ENCODE peak calls at places on chromosomes 3 and 15, in four cellular contexts. One of them, this sample, is unnamed.
A peak's percentile ranks its signal among the peaks of the same experiment; 100 is the strongest.

GRCh38 chr3:108959017-108959416 is 5.3 kb upstream of the GUCA1C start:
- DNase-seq in glutamatergic neuron: no peak
- DNase-seq in GM23338: peak; percentile 23
- DNase-seq in nephron progenitor cell: no peak
- DNase-seq in this sample: no peak

GRCh38 chr3:39485547-39485946 is 18.1 kb downstream of the MOBP start:
- DNase-seq in GM23338: no peak
- DNase-seq in glutamatergic neuron: no peak
- DNase-seq in nephron progenitor cell: no peak
- DNase-seq in this sample: no peak

GRCh38 chr3:106457278-106458210 is 588.7 kb upstream of the CBLB start:
- DNase-seq in nephron progenitor cell: no peak
- DNase-seq in glutamatergic neuron: no peak
- DNase-seq in GM23338: no peak
- DNase-seq in this sample: no peak

GRCh38 chr3:172815857-172816256 is 65.3 kb downstream of the ECT2 start:
- DNase-seq in GM23338: no peak
- DNase-seq in nephron progenitor cell: no peak
- DNase-seq in glutamatergic neuron: no peak
- DNase-seq in this sample: no peak

GRCh38 chr3:12663311-12663935 is 494 bp downstream of the RAF1 start:
- DNase-seq in nephron progenitor cell: no peak
- DNase-seq in glutamatergic neuron: peak; percentile 44
- DNase-seq in GM23338: peak; percentile 51
- DNase-seq in this sample: no peak

GRCh38 chr3:59809750-59810444 is 760.1 kb upstream of the CFAP20DC start:
- DNase-seq in nephron progenitor cell: no peak
- DNase-seq in GM23338: peak; percentile 61
- DNase-seq in glutamatergic neuron: no peak
- DNase-seq in this sample: no peak

GRCh38 chr3:72077473-72078259 is 292.7 kb upstream of the PROK2 start:
- DNase-seq in glutamatergic neuron: no peak
- DNase-seq in nephron progenitor cell: no peak
- DNase-seq in GM23338: no peak
- DNase-seq in this sample: no peak

GRCh38 chr3:69651765-69652164 is 87.5 kb upstream of the MITF start:
- DNase-seq in glutamatergic neuron: no peak
- DNase-seq in GM23338: no peak
- DNase-seq in nephron progenitor cell: no peak
- DNase-seq in this sample: no peak

GRCh38 chr15:95932676-95933075 is 397.8 kb upstream of the NR2F2 start:
- DNase-seq in GM23338: no peak
- DNase-seq in glutamatergic neuron: no peak
- DNase-seq in nephron progenitor cell: no peak
- DNase-seq in this sample: no peak

GRCh38 chr15:30038667-30039523 is 43.9 kb upstream of the GOLGA8J start:
- DNase-seq in nephron progenitor cell: no peak
- DNase-seq in glutamatergic neuron: no peak
- DNase-seq in GM23338: no peak
- DNase-seq in this sample: no peak

GRCh38 chr15:100947760-100948429 is 28.7 kb downstream of the LRRK1 start:
- DNase-seq in nephron progenitor cell: no peak
- DNase-seq in GM23338: peak; percentile 21
- DNase-seq in glutamatergic neuron: no peak
- DNase-seq in this sample: no peak

GRCh38 chr3:105938826-105939225 is 70.0 kb upstream of the CBLB start:
- DNase-seq in nephron progenitor cell: no peak
- DNase-seq in glutamatergic neuron: no peak
- DNase-seq in GM23338: no peak
- DNase-seq in this sample: no peak

GRCh38 chr3:42051384-42052131 is 39.6 kb upstream of the TRAK1 start:
- DNase-seq in GM23338: no peak
- DNase-seq in nephron progenitor cell: no peak
- DNase-seq in glutamatergic neuron: no peak
- DNase-seq in this sample: no peak

GRCh38 chr3:128559486-128560225 is 66.7 kb upstream of the GATA2 start:
- DNase-seq in nephron progenitor cell: no peak
- DNase-seq in glutamatergic neuron: no peak
- DNase-seq in GM23338: peak; percentile 52
- DNase-seq in this sample: no peak

GRCh38 chr3:195662-196061 is 901 bp upstream of the CHL1 start:
- DNase-seq in GM23338: peak; percentile 27
- DNase-seq in nephron progenitor cell: no peak
- DNase-seq in glutamatergic neuron: no peak
- DNase-seq in this sample: no peak

GRCh38 chr15:82850242-82850591 is 40.8 kb downstream of the WHAMM start:
- DNase-seq in nephron progenitor cell: peak; percentile 18
- DNase-seq in GM23338: peak; percentile 21
- DNase-seq in glutamatergic neuron: peak; percentile 74
- DNase-seq in this sample: peak; percentile 49

GRCh38 chr15:56918907-56919707 is 663 bp downstream of the TCF12 start:
- DNase-seq in GM23338: peak; percentile 77
- DNase-seq in nephron progenitor cell: peak; percentile 64
- DNase-seq in glutamatergic neuron: peak; percentile 70
- DNase-seq in this sample: peak; percentile 61

GRCh38 chr3:158711886-158712285 is 20.4 kb downstream of the RARRES1 start:
- DNase-seq in GM23338: no peak
- DNase-seq in glutamatergic neuron: no peak
- DNase-seq in nephron progenitor cell: no peak
- DNase-seq in this sample: no peak

GRCh38 chr15:64096486-64097431 is 977 bp downstream of the SNX1 start:
- DNase-seq in GM23338: peak; percentile 40
- DNase-seq in glutamatergic neuron: no peak
- DNase-seq in nephron progenitor cell: no peak
- DNase-seq in this sample: no peak

GRCh38 chr3:10192953-10193691 is 28.4 kb downstream of the IRAK2 start:
- DNase-seq in glutamatergic neuron: no peak
- DNase-seq in nephron progenitor cell: peak; percentile 59
- DNase-seq in GM23338: peak; percentile 77
- DNase-seq in this sample: peak; percentile 51

GRCh38 chr15:43253431-43254403 is 13.0 kb downstream of the TGM5 start:
- DNase-seq in GM23338: no peak
- DNase-seq in glutamatergic neuron: no peak
- DNase-seq in nephron progenitor cell: no peak
- DNase-seq in this sample: no peak

GRCh38 chr15:90955911-90956310 is 1.2 kb downstream of the RCCD1 start:
- DNase-seq in glutamatergic neuron: no peak
- DNase-seq in GM23338: peak; percentile 11
- DNase-seq in nephron progenitor cell: no peak
- DNase-seq in this sample: no peak

GRCh38 chr3:33377931-33378330 is 62.3 kb downstream of the UBP1 start:
- DNase-seq in nephron progenitor cell: no peak
- DNase-seq in GM23338: no peak
- DNase-seq in glutamatergic neuron: no peak
- DNase-seq in this sample: no peak

GRCh38 chr3:33372218-33373081 is 67.8 kb downstream of the UBP1 start:
- DNase-seq in glutamatergic neuron: peak; percentile 44
- DNase-seq in GM23338: peak; percentile 68
- DNase-seq in nephron progenitor cell: peak; percentile 50
- DNase-seq in this sample: no peak

GRCh38 chr3:33377489-33377888 is 62.7 kb downstream of the UBP1 start:
- DNase-seq in glutamatergic neuron: no peak
- DNase-seq in GM23338: peak; percentile 56
- DNase-seq in nephron progenitor cell: no peak
- DNase-seq in this sample: peak; percentile 59

DNA sequence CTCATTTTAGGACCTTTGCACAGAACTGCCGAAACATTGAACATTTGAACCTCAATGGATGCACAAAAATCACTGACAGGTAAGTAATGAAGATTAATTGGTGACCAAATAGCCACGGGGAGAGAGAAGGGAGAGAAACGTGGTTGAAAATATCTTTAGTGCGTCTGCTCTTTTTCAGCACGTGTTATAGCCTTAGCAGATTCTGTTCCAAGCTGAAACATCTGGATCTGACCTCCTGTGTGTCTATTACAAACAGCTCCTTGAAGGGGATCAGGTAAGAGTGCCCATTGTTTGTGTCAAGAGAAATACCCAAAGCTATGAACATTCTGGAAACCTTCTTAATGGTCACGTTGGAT is 67.1 kb downstream of the UBP1 start:
- DNase-seq in GM23338: no peak
- DNase-seq in glutamatergic neuron: no peak
- DNase-seq in nephron progenitor cell: no peak
- DNase-seq in this sample: no peak
- TF ChIP-seq CTCF in GM23338: no peak
- TF ChIP-seq CTCF in glutamatergic neuron: no peak
- TF ChIP-seq CTCF in nephron progenitor cell: no peak
- TF ChIP-seq CTCF in this sample: no peak

GRCh38 chr3:82707035-82707434 is 945.6 kb upstream of the GBE1 start:
- DNase-seq in nephron progenitor cell: peak; percentile 6
- DNase-seq in GM23338: peak; percentile 41
- DNase-seq in glutamatergic neuron: peak; percentile 28
- DNase-seq in this sample: peak; percentile 53
- TF ChIP-seq CTCF in nephron progenitor cell: no peak
- TF ChIP-seq CTCF in GM23338: peak; percentile 34
- TF ChIP-seq CTCF in glutamatergic neuron: no peak
- TF ChIP-seq CTCF in this sample: peak; percentile 46

GRCh38 chr3:51975857-51976549 is 1.1 kb downstream of the ABHD14A start:
- DNase-seq in GM23338: peak; percentile 78
- DNase-seq in nephron progenitor cell: peak; percentile 84
- DNase-seq in glutamatergic neuron: peak; percentile 82
- DNase-seq in this sample: peak; percentile 65
- TF ChIP-seq CTCF in GM23338: no peak
- TF ChIP-seq CTCF in nephron progenitor cell: peak; percentile 17
- TF ChIP-seq CTCF in glutamatergic neuron: no peak
- TF ChIP-seq CTCF in this sample: no peak

GRCh38 chr3:20622304-20622703 is 436.3 kb upstream of the SGO1 start:
- DNase-seq in GM23338: peak; percentile 2
- DNase-seq in nephron progenitor cell: no peak
- DNase-seq in glutamatergic neuron: no peak
- DNase-seq in this sample: no peak
- TF ChIP-seq CTCF in GM23338: no peak
- TF ChIP-seq CTCF in nephron progenitor cell: no peak
- TF ChIP-seq CTCF in glutamatergic neuron: no peak
- TF ChIP-seq CTCF in this sample: no peak

DNA sequence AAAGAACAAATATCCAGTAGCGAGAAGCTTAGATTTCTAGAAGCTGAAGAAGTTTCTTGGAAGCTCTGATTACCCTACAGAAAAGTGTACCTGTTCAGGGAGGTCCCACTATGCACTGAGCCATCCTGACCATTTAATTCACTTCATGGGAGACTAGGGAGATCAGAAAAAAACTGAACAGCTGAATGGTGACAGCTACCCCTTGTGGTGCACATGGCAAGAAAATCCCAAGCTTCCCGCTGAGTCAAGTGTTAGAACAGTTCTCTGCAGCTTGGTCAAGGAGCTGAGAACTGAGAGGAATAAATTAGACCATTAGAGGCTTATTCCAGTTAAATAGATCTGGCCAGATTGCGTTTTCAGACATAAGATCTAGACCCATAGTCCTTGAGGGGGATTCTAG is 197.2 kb upstream of the VEPH1 start:
- DNase-seq in glutamatergic neuron: no peak
- DNase-seq in GM23338: peak; percentile 40
- DNase-seq in nephron progenitor cell: no peak
- DNase-seq in this sample: peak; percentile 35
- TF ChIP-seq CTCF in glutamatergic neuron: no peak
- TF ChIP-seq CTCF in GM23338: peak; percentile 34
- TF ChIP-seq CTCF in nephron progenitor cell: no peak
- TF ChIP-seq CTCF in this sample: peak; percentile 37

DNA sequence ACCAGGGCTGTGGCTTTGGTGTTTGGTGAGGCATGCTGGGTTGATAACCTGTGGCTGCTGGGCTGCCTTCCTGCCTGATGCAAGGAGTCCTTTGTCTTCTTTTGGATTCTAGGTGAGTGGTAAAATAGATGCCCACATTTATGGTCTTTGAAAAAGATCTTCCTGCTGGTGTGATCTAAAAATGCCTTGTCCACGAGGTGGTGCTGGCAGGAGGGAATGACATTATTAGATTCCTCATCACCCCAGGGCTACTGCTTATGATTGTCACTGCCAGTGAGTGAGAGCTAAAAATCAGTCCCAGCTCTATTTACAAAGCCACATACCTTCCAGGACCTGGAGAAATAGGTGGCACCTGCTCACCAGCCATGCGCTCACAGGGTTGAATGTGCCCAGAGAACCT is 355.5 kb upstream of the ROPN1 start:
- DNase-seq in GM23338: no peak
- DNase-seq in nephron progenitor cell: no peak
- DNase-seq in glutamatergic neuron: no peak
- DNase-seq in this sample: no peak
- TF ChIP-seq CTCF in GM23338: no peak
- TF ChIP-seq CTCF in nephron progenitor cell: no peak
- TF ChIP-seq CTCF in glutamatergic neuron: no peak
- TF ChIP-seq CTCF in this sample: no peak

GRCh38 chr3:33915796-33916589 is 117.6 kb downstream of the PDCD6IP start:
- DNase-seq in glutamatergic neuron: no peak
- DNase-seq in nephron progenitor cell: peak; percentile 26
- DNase-seq in GM23338: peak; percentile 47
- DNase-seq in this sample: no peak
- TF ChIP-seq CTCF in glutamatergic neuron: no peak
- TF ChIP-seq CTCF in nephron progenitor cell: no peak
- TF ChIP-seq CTCF in GM23338: peak; percentile 50
- TF ChIP-seq CTCF in this sample: peak; percentile 40

DNA sequence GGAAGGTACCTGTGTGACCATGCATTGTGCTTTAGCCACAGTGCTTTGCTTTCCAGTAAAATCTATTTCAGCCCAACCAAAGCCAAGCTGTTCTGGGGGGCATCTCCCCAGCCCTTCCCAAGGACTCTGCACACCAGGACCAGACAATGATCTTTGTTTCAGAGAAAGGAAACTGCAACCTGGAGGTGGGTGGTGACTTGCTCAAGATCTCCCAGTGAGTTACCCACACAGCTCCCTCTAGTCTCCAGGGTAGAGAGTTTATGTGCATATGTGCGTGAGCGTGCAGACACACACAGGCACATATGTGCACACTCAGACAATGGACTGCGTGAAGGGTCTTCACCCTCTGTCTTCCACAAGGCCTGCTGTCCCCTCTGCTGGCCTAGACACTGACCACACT is 162.4 kb upstream of the TLE3 start:
- DNase-seq in nephron progenitor cell: no peak
- DNase-seq in glutamatergic neuron: no peak
- DNase-seq in GM23338: no peak
- DNase-seq in this sample: no peak
- TF ChIP-seq CTCF in nephron progenitor cell: no peak
- TF ChIP-seq CTCF in glutamatergic neuron: no peak
- TF ChIP-seq CTCF in GM23338: no peak
- TF ChIP-seq CTCF in this sample: no peak

GRCh38 chr15:78427985-78428384 is 10.0 kb upstream of the IREB2 start:
- DNase-seq in GM23338: no peak
- DNase-seq in glutamatergic neuron: no peak
- DNase-seq in nephron progenitor cell: no peak
- DNase-seq in this sample: no peak
- TF ChIP-seq CTCF in GM23338: no peak
- TF ChIP-seq CTCF in glutamatergic neuron: no peak
- TF ChIP-seq CTCF in nephron progenitor cell: no peak
- TF ChIP-seq CTCF in this sample: no peak